ENCODE peak calls at places on chromosome 17, in six cellular contexts. S is effector memory CD8-positive, alpha-beta T cell; E is left cardiac atrium; Q is stimulated activated naive CD8-positive, alpha-beta T cell treated with anti-CD3 and anti-CD28 coated beads, Interleukin-15, Interleukin-2, amounts not matched to agents 100 U/mL and 50 U/mL, for 24 hours; M is mucosa of descending colon; H is activated CD8-positive, alpha-beta T cell treated with anti-CD3 and anti-CD28 coated beads for 36 hours. T is an unnamed sample.
A peak's percentile ranks its signal among the peaks of the same experiment; 100 is the strongest.

GRCh38 chr17:3763777-3764170 is 37.2 kb downstream of the ITGAE start:
- ATAC-seq in Q (no peak), M (no peak), H (no peak), S (no peak), E (no peak), T (no peak)

GRCh38 chr17:79658811-79659207 is 48.0 kb upstream of the RBFOX3 start:
- ATAC-seq in S (no peak), M (peak; percentile 24), E (peak; percentile 35), H (no peak), Q (no peak), T (no peak)

GRCh38 chr17:6374761-6375312 is 60.1 kb downstream of the AIPL1 start:
- ATAC-seq in M (peak; percentile 13), H (peak; percentile 92), S (no peak), Q (peak; percentile 98), E (peak; percentile 38), T (peak; percentile 69)

GRCh38 chr17:17090642-17091103 is 48.4 kb downstream of the MPRIP start:
- ATAC-seq in S (no peak), H (no peak), M (peak; percentile 94), E (no peak), Q (no peak), T (peak; percentile 43)

GRCh38 chr17:40325156-40326013 is 16.4 kb downstream of the RARA start:
- ATAC-seq in Q (no peak), S (no peak), E (no peak), H (no peak), M (no peak), T (no peak)

GRCh38 chr17:17757391-17757791 is 76.1 kb downstream of the RAI1 start:
- ATAC-seq in E (no peak), M (peak; percentile 25), H (peak; percentile 68), Q (peak; percentile 47), S (peak; percentile 60), T (no peak)

GRCh38 chr17:71632328-71632727 is 488.5 kb upstream of the SOX9 start:
- ATAC-seq in H (no peak), S (no peak), E (no peak), Q (no peak), M (peak; percentile 65), T (no peak)

GRCh38 chr17:38730526-38731379 is 612 bp downstream of the CISD3 start:
- ATAC-seq in S (no peak), M (peak; percentile 75), Q (no peak), H (no peak), E (peak; percentile 46), T (peak; percentile 47)

GRCh38 chr17:48731355-48731754 is 2.8 kb upstream of the HOXB13 start:
- ATAC-seq in S (no peak), Q (no peak), M (no peak), H (no peak), E (no peak), T (no peak)

GRCh38 chr17:1030684-1031557 is 34.0 kb downstream of the TIMM22 start:
- ATAC-seq in H (no peak), E (peak; percentile 68), S (no peak), M (no peak), Q (no peak), T (peak; percentile 13)

GRCh38 chr17:79788455-79788854 is 8.4 kb downstream of the CBX8 start:
- ATAC-seq in Q (no peak), M (no peak), H (no peak), S (no peak), E (no peak), T (no peak)

GRCh38 chr17:41919165-41919817 is 540 bp upstream of the ACLY start:
- ATAC-seq in E (peak; percentile 43), Q (peak; percentile 6), H (peak; percentile 11), S (no peak), M (peak; percentile 57), T (peak; percentile 40)

GRCh38 chr17:43069368-43069898 is 44.4 kb downstream of the RND2 start:
- ATAC-seq in E (peak; percentile 48), S (no peak), H (no peak), M (no peak), Q (no peak), T (no peak)

GRCh38 chr17:35016369-35016768 is 36.1 kb downstream of the LIG3 start:
- ATAC-seq in E (no peak), H (no peak), S (no peak), Q (no peak), M (no peak), T (no peak)

GRCh38 chr17:28335959-28336871 is 654 bp downstream of the TNFAIP1 start:
- ATAC-seq in Q (no peak), H (peak; percentile 1), M (peak; percentile 31), S (no peak), E (peak; percentile 54), T (peak; percentile 59)

GRCh38 chr17:3800362-3801042 is 486 bp downstream of the ITGAE start:
- ATAC-seq in E (no peak), M (no peak), Q (no peak), H (no peak), S (no peak), T (no peak)

GRCh38 chr17:60361889-60362288 is 30.0 kb downstream of the USP32 start:
- ATAC-seq in M (no peak), S (no peak), E (no peak), H (no peak), Q (no peak), T (no peak)

GRCh38 chr17:18961634-18962493 is 9.9 kb downstream of the SLC5A10 start:
- ATAC-seq in S (no peak), H (peak; percentile 65), M (no peak), E (peak; percentile 61), Q (peak; percentile 55), T (no peak)

GRCh38 chr17:81064746-81065475 is 30.0 kb downstream of the BAIAP2 start:
- ATAC-seq in E (peak; percentile 76), Q (no peak), M (no peak), H (no peak), S (no peak), T (peak; percentile 70)

GRCh38 chr17:40953876-40954275 is 12.9 kb downstream of the KRT39 start:
- ATAC-seq in Q (no peak), E (no peak), M (no peak), S (no peak), H (no peak), T (peak; percentile 84)

GRCh38 chr17:43453331-43453812 is 30.4 kb upstream of the DHX8 start:
- ATAC-seq in S (no peak), H (no peak), M (peak; percentile 87), Q (no peak), E (peak; percentile 60), T (no peak)

GRCh38 chr17:47999612-48000011 is 28.7 kb downstream of the CDK5RAP3 start:
- ATAC-seq in Q (no peak), E (no peak), M (peak; percentile 80), S (no peak), H (peak; percentile 80), T (peak; percentile 84)

GRCh38 chr17:1434150-1434549 is 21.9 kb downstream of the CRK start:
- ATAC-seq in E (peak; percentile 80), M (no peak), H (no peak), S (no peak), Q (no peak), T (no peak)

T was measured in esophagus mucosa.